ENCODE peak calls at places on chromosomes 16 and 17, in nine cellular contexts. One of them, this sample, is unnamed.

GRCh38 chr16:67260426-67261063 is 11.8 kb downstream of the SLC9A5 start:
- DNase-seq in DMS153: peak
- DNase-seq in substantia nigra: no peak
- DNase-seq in mucosa of descending colon: no peak
- DNase-seq in lung microvascular endothelial cell: peak
- DNase-seq in neuronal stem cell: no peak
- DNase-seq in Kasumi-1: peak
- DNase-seq in thoracic aorta: no peak
- DNase-seq in cardiac muscle cell: peak
- DNase-seq in this sample: peak

GRCh38 chr17:40932608-40933007 is 4.8 kb downstream of the KRT23 start:
- DNase-seq in DMS153: no peak
- DNase-seq in substantia nigra: no peak
- DNase-seq in mucosa of descending colon: no peak
- DNase-seq in lung microvascular endothelial cell: no peak
- DNase-seq in neuronal stem cell: peak
- DNase-seq in Kasumi-1: no peak
- DNase-seq in thoracic aorta: no peak
- DNase-seq in cardiac muscle cell: no peak
- DNase-seq in this sample: no peak

GRCh38 chr17:59260724-59261123 is 40.4 kb downstream of the GDPD1 start:
- DNase-seq in DMS153: no peak
- DNase-seq in substantia nigra: no peak
- DNase-seq in mucosa of descending colon: no peak
- DNase-seq in lung microvascular endothelial cell: no peak
- DNase-seq in neuronal stem cell: no peak
- DNase-seq in Kasumi-1: no peak
- DNase-seq in thoracic aorta: no peak
- DNase-seq in cardiac muscle cell: no peak
- DNase-seq in this sample: no peak

GRCh38 chr17:45086346-45086745 is 25.2 kb downstream of the NMT1 start:
- DNase-seq in DMS153: no peak
- DNase-seq in substantia nigra: no peak
- DNase-seq in mucosa of descending colon: no peak
- DNase-seq in lung microvascular endothelial cell: no peak
- DNase-seq in neuronal stem cell: no peak
- DNase-seq in Kasumi-1: no peak
- DNase-seq in thoracic aorta: no peak
- DNase-seq in cardiac muscle cell: no peak
- DNase-seq in this sample: no peak

GRCh38 chr16:57500578-57501111 is 14.4 kb upstream of the DOK4 start:
- DNase-seq in DMS153: no peak
- DNase-seq in substantia nigra: no peak
- DNase-seq in mucosa of descending colon: no peak
- DNase-seq in lung microvascular endothelial cell: no peak
- DNase-seq in neuronal stem cell: no peak
- DNase-seq in Kasumi-1: no peak
- DNase-seq in thoracic aorta: no peak
- DNase-seq in cardiac muscle cell: no peak
- DNase-seq in this sample: no peak

GRCh38 chr16:48462146-48462740 is 77.0 kb upstream of the SIAH1 start:
- DNase-seq in DMS153: no peak
- DNase-seq in substantia nigra: no peak
- DNase-seq in mucosa of descending colon: no peak
- DNase-seq in lung microvascular endothelial cell: peak
- DNase-seq in neuronal stem cell: no peak
- DNase-seq in Kasumi-1: no peak
- DNase-seq in thoracic aorta: no peak
- DNase-seq in cardiac muscle cell: peak
- DNase-seq in this sample: no peak

GRCh38 chr17:1275962-1276736 is 3.3 kb upstream of the TRARG1 start:
- DNase-seq in DMS153: no peak
- DNase-seq in substantia nigra: peak
- DNase-seq in mucosa of descending colon: peak
- DNase-seq in lung microvascular endothelial cell: peak
- DNase-seq in neuronal stem cell: peak
- DNase-seq in Kasumi-1: peak
- DNase-seq in thoracic aorta: no peak
- DNase-seq in cardiac muscle cell: peak
- DNase-seq in this sample: peak

GRCh38 chr17:21376835-21377690 is 906 bp downstream of the KCNJ12 start:
- DNase-seq in DMS153: no peak
- DNase-seq in substantia nigra: no peak
- DNase-seq in mucosa of descending colon: no peak
- DNase-seq in lung microvascular endothelial cell: peak
- DNase-seq in neuronal stem cell: no peak
- DNase-seq in Kasumi-1: no peak
- DNase-seq in thoracic aorta: no peak
- DNase-seq in cardiac muscle cell: peak
- DNase-seq in this sample: peak

GRCh38 chr16:3459401-3460090 is 16.1 kb downstream of the NAA60 start:
- DNase-seq in DMS153: no peak
- DNase-seq in substantia nigra: no peak
- DNase-seq in mucosa of descending colon: no peak
- DNase-seq in lung microvascular endothelial cell: no peak
- DNase-seq in neuronal stem cell: no peak
- DNase-seq in Kasumi-1: no peak
- DNase-seq in thoracic aorta: no peak
- DNase-seq in cardiac muscle cell: no peak
- DNase-seq in this sample: no peak

GRCh38 chr16:49967012-49967559 is 57.9 kb upstream of the CNEP1R1 start:
- DNase-seq in DMS153: no peak
- DNase-seq in substantia nigra: no peak
- DNase-seq in mucosa of descending colon: no peak
- DNase-seq in lung microvascular endothelial cell: no peak
- DNase-seq in neuronal stem cell: no peak
- DNase-seq in Kasumi-1: no peak
- DNase-seq in thoracic aorta: no peak
- DNase-seq in cardiac muscle cell: no peak
- DNase-seq in this sample: no peak

GRCh38 chr17:1473170-1473569 is 17.1 kb upstream of the CRK start:
- DNase-seq in DMS153: no peak
- DNase-seq in substantia nigra: no peak
- DNase-seq in mucosa of descending colon: no peak
- DNase-seq in lung microvascular endothelial cell: no peak
- DNase-seq in neuronal stem cell: no peak
- DNase-seq in Kasumi-1: peak
- DNase-seq in thoracic aorta: no peak
- DNase-seq in cardiac muscle cell: no peak
- DNase-seq in this sample: no peak

GRCh38 chr16:85888405-85889331 is 10.3 kb upstream of the IRF8 start:
- DNase-seq in DMS153: no peak
- DNase-seq in substantia nigra: no peak
- DNase-seq in mucosa of descending colon: no peak
- DNase-seq in lung microvascular endothelial cell: peak
- DNase-seq in neuronal stem cell: no peak
- DNase-seq in Kasumi-1: peak
- DNase-seq in thoracic aorta: no peak
- DNase-seq in cardiac muscle cell: peak
- DNase-seq in this sample: peak

GRCh38 chr16:88292007-88292940 is 90.5 kb upstream of the ZNF469 start:
- DNase-seq in DMS153: no peak
- DNase-seq in substantia nigra: no peak
- DNase-seq in mucosa of descending colon: no peak
- DNase-seq in lung microvascular endothelial cell: no peak
- DNase-seq in neuronal stem cell: no peak
- DNase-seq in Kasumi-1: no peak
- DNase-seq in thoracic aorta: no peak
- DNase-seq in cardiac muscle cell: peak
- DNase-seq in this sample: no peak

GRCh38 chr17:64315032-64315490 is 52.0 kb upstream of the TEX2 start:
- DNase-seq in DMS153: no peak
- DNase-seq in substantia nigra: peak
- DNase-seq in mucosa of descending colon: peak
- DNase-seq in lung microvascular endothelial cell: peak
- DNase-seq in neuronal stem cell: no peak
- DNase-seq in Kasumi-1: no peak
- DNase-seq in thoracic aorta: peak
- DNase-seq in cardiac muscle cell: peak
- DNase-seq in this sample: no peak

GRCh38 chr17:57966875-57967274 is 11.7 kb upstream of the CUEDC1 start:
- DNase-seq in DMS153: no peak
- DNase-seq in substantia nigra: no peak
- DNase-seq in mucosa of descending colon: no peak
- DNase-seq in lung microvascular endothelial cell: no peak
- DNase-seq in neuronal stem cell: no peak
- DNase-seq in Kasumi-1: no peak
- DNase-seq in thoracic aorta: no peak
- DNase-seq in cardiac muscle cell: no peak
- DNase-seq in this sample: no peak

GRCh38 chr17:65685110-65685509 is 123.7 kb upstream of the AXIN2 start:
- DNase-seq in DMS153: no peak
- DNase-seq in substantia nigra: no peak
- DNase-seq in mucosa of descending colon: no peak
- DNase-seq in lung microvascular endothelial cell: no peak
- DNase-seq in neuronal stem cell: no peak
- DNase-seq in Kasumi-1: no peak
- DNase-seq in thoracic aorta: no peak
- DNase-seq in cardiac muscle cell: no peak
- DNase-seq in this sample: no peak

GRCh38 chr17:36544049-36544319 is 735 bp upstream of the GGNBP2 start:
- DNase-seq in DMS153: no peak
- DNase-seq in substantia nigra: no peak
- DNase-seq in mucosa of descending colon: no peak
- DNase-seq in lung microvascular endothelial cell: peak
- DNase-seq in neuronal stem cell: peak
- DNase-seq in Kasumi-1: peak
- DNase-seq in thoracic aorta: no peak
- DNase-seq in cardiac muscle cell: peak
- DNase-seq in this sample: peak

GRCh38 chr17:21019976-21020575 is 22.7 kb downstream of the USP22 start:
- DNase-seq in DMS153: no peak
- DNase-seq in substantia nigra: peak
- DNase-seq in mucosa of descending colon: peak
- DNase-seq in lung microvascular endothelial cell: peak
- DNase-seq in neuronal stem cell: no peak
- DNase-seq in Kasumi-1: peak
- DNase-seq in thoracic aorta: no peak
- DNase-seq in cardiac muscle cell: peak
- DNase-seq in this sample: no peak

GRCh38 chr16:46648656-46649055 is 27.5 kb upstream of the SHCBP1 start:
- DNase-seq in DMS153: no peak
- DNase-seq in substantia nigra: no peak
- DNase-seq in mucosa of descending colon: no peak
- DNase-seq in lung microvascular endothelial cell: no peak
- DNase-seq in neuronal stem cell: no peak
- DNase-seq in Kasumi-1: no peak
- DNase-seq in thoracic aorta: no peak
- DNase-seq in cardiac muscle cell: no peak
- DNase-seq in this sample: no peak

GRCh38 chr16:21162661-21163151 is 4.2 kb downstream of the LDAF1 start:
- DNase-seq in DMS153: no peak
- DNase-seq in substantia nigra: no peak
- DNase-seq in mucosa of descending colon: no peak
- DNase-seq in lung microvascular endothelial cell: no peak
- DNase-seq in neuronal stem cell: no peak
- DNase-seq in Kasumi-1: no peak
- DNase-seq in thoracic aorta: no peak
- DNase-seq in cardiac muscle cell: peak
- DNase-seq in this sample: no peak

GRCh38 chr17:50063516-50064252 is 7.8 kb downstream of the ITGA3 start:
- DNase-seq in DMS153: no peak
- DNase-seq in substantia nigra: no peak
- DNase-seq in mucosa of descending colon: no peak
- DNase-seq in lung microvascular endothelial cell: peak
- DNase-seq in neuronal stem cell: no peak
- DNase-seq in Kasumi-1: no peak
- DNase-seq in thoracic aorta: no peak
- DNase-seq in cardiac muscle cell: no peak
- DNase-seq in this sample: no peak

GRCh38 chr16:53131363-53132071 is 76.7 kb downstream of the CHD9 start:
- DNase-seq in DMS153: no peak
- DNase-seq in substantia nigra: peak
- DNase-seq in mucosa of descending colon: peak
- DNase-seq in lung microvascular endothelial cell: peak
- DNase-seq in neuronal stem cell: no peak
- DNase-seq in Kasumi-1: peak
- DNase-seq in thoracic aorta: peak
- DNase-seq in cardiac muscle cell: peak
- DNase-seq in this sample: no peak

GRCh38 chr16:85042606-85043005 is 15.0 kb downstream of the KIAA0513 start:
- DNase-seq in DMS153: no peak
- DNase-seq in substantia nigra: no peak
- DNase-seq in mucosa of descending colon: no peak
- DNase-seq in lung microvascular endothelial cell: no peak
- DNase-seq in neuronal stem cell: no peak
- DNase-seq in Kasumi-1: no peak
- DNase-seq in thoracic aorta: no peak
- DNase-seq in cardiac muscle cell: no peak
- DNase-seq in this sample: no peak

GRCh38 chr17:76700290-76700626 is 10.5 kb downstream of the MXRA7 start:
- DNase-seq in DMS153: peak
- DNase-seq in substantia nigra: no peak
- DNase-seq in mucosa of descending colon: no peak
- DNase-seq in lung microvascular endothelial cell: peak
- DNase-seq in neuronal stem cell: no peak
- DNase-seq in Kasumi-1: no peak
- DNase-seq in thoracic aorta: no peak
- DNase-seq in cardiac muscle cell: no peak
- DNase-seq in this sample: no peak

GRCh38 chr17:28916302-28916934 is 13.5 kb upstream of the DHRS13 start:
- DNase-seq in DMS153: no peak
- DNase-seq in substantia nigra: no peak
- DNase-seq in mucosa of descending colon: no peak
- DNase-seq in lung microvascular endothelial cell: peak
- DNase-seq in neuronal stem cell: no peak
- DNase-seq in Kasumi-1: peak
- DNase-seq in thoracic aorta: no peak
- DNase-seq in cardiac muscle cell: peak
- DNase-seq in this sample: no peak

GRCh38 chr17:70767102-70767701 is 597.9 kb downstream of the KCNJ2 start:
- DNase-seq in DMS153: no peak
- DNase-seq in substantia nigra: no peak
- DNase-seq in mucosa of descending colon: no peak
- DNase-seq in lung microvascular endothelial cell: peak
- DNase-seq in neuronal stem cell: peak
- DNase-seq in Kasumi-1: peak
- DNase-seq in thoracic aorta: no peak
- DNase-seq in cardiac muscle cell: peak
- DNase-seq in this sample: peak

GRCh38 chr16:19410435-19411153 is 7.1 kb upstream of the TMC5 start:
- DNase-seq in DMS153: peak
- DNase-seq in substantia nigra: no peak
- DNase-seq in mucosa of descending colon: peak
- DNase-seq in lung microvascular endothelial cell: no peak
- DNase-seq in neuronal stem cell: peak
- DNase-seq in Kasumi-1: no peak
- DNase-seq in thoracic aorta: no peak
- DNase-seq in cardiac muscle cell: peak
- DNase-seq in this sample: no peak

GRCh38 chr16:55271945-55272513 is 52.0 kb upstream of the IRX6 start:
- DNase-seq in DMS153: no peak
- DNase-seq in substantia nigra: no peak
- DNase-seq in mucosa of descending colon: no peak
- DNase-seq in lung microvascular endothelial cell: no peak
- DNase-seq in neuronal stem cell: no peak
- DNase-seq in Kasumi-1: no peak
- DNase-seq in thoracic aorta: no peak
- DNase-seq in cardiac muscle cell: no peak
- DNase-seq in this sample: no peak

GRCh38 chr17:44761932-44762810 is 3.4 kb downstream of the ADAM11 start:
- DNase-seq in DMS153: no peak
- DNase-seq in substantia nigra: no peak
- DNase-seq in mucosa of descending colon: no peak
- DNase-seq in lung microvascular endothelial cell: no peak
- DNase-seq in neuronal stem cell: no peak
- DNase-seq in Kasumi-1: no peak
- DNase-seq in thoracic aorta: no peak
- DNase-seq in cardiac muscle cell: no peak
- DNase-seq in this sample: no peak

GRCh38 chr16:58025351-58026138 is at the start of gene MMP15:
- DNase-seq in DMS153: peak
- DNase-seq in substantia nigra: peak
- DNase-seq in mucosa of descending colon: peak
- DNase-seq in lung microvascular endothelial cell: peak
- DNase-seq in neuronal stem cell: peak
- DNase-seq in Kasumi-1: peak
- DNase-seq in thoracic aorta: no peak
- DNase-seq in cardiac muscle cell: peak
- DNase-seq in this sample: no peak

This sample was measured in SW 1271.